ENCODE peak calls at places on chromosomes 3 and 15, in six cellular contexts. E is esophagus squamous epithelium; M is CD8-positive, alpha-beta T cell; L is heart left ventricle; R is fibroblast of pulmonary artery; T is fibroblast of mammary gland. B is an unnamed sample.

GRCh38 chr3:78519281-78519680 is 1248.5 kb downstream of the ROBO1 start:
- DNase-seq in M (no peak), T (no peak), E (no peak), R (peak), L (no peak), B (no peak)

GRCh38 chr3:76873509-76874242 is 166.2 kb upstream of the ROBO2 start:
- DNase-seq in E (no peak), T (no peak), R (no peak), L (no peak), M (no peak), B (no peak)

GRCh38 chr3:4166540-4166939 is 136.6 kb upstream of the SETMAR start:
- DNase-seq in R (no peak), M (no peak), L (no peak), T (no peak), E (no peak), B (no peak)

GRCh38 chr15:63833246-63833696 is 477 bp downstream of the HERC1 start:
- DNase-seq in E (no peak), R (peak), T (peak), L (peak), M (peak), B (peak)

GRCh38 chr3:141575879-141576743 is 89.3 kb downstream of the RASA2 start:
- DNase-seq in M (no peak), L (no peak), R (peak), T (peak), E (no peak), B (peak)

GRCh38 chr3:140766465-140766864 is 88.6 kb downstream of the TRIM42 start:
- DNase-seq in M (no peak), R (no peak), T (no peak), L (no peak), E (no peak), B (no peak)

GRCh38 chr3:184117649-184118048 is 17.5 kb upstream of the EIF2B5 start:
- DNase-seq in R (no peak), L (no peak), T (peak), M (no peak), E (no peak), B (no peak)

GRCh38 chr15:29872716-29873115 is 50.4 kb upstream of the TJP1 start:
- DNase-seq in L (no peak), M (no peak), R (no peak), E (no peak), T (no peak), B (no peak)

GRCh38 chr3:61617041-61617440 is 55.7 kb downstream of the PTPRG start:
- DNase-seq in R (peak), M (no peak), E (no peak), L (no peak), T (peak), B (no peak)

GRCh38 chr3:2392981-2393380 is 294.3 kb downstream of the CNTN4 start:
- DNase-seq in R (no peak), L (no peak), M (no peak), E (no peak), T (no peak), B (no peak)

GRCh38 chr15:57922780-57923179 is 142.7 kb downstream of the ALDH1A2 start:
- DNase-seq in L (peak), M (no peak), T (peak), E (no peak), R (peak), B (no peak)

GRCh38 chr3:122676759-122677158 is 3.9 kb upstream of the PARP14 start:
- DNase-seq in L (no peak), R (peak), E (no peak), M (no peak), T (peak), B (peak)

GRCh38 chr3:69255928-69256327 is 130.0 kb downstream of the FRMD4B start:
- DNase-seq in L (no peak), E (no peak), M (no peak), R (no peak), T (no peak), B (no peak)

GRCh38 chr3:54857343-54857742 is 70.5 kb downstream of the LRTM1 start:
- DNase-seq in M (no peak), E (no peak), T (no peak), R (no peak), L (no peak), B (peak)

GRCh38 chr15:93708721-93709120 is 522.6 kb upstream of the MCTP2 start:
- DNase-seq in L (no peak), R (no peak), E (no peak), T (no peak), M (no peak), B (no peak)

GRCh38 chr15:35038655-35039534 is 46.2 kb downstream of the NANOGP8 start:
- DNase-seq in E (no peak), L (no peak), R (peak), T (no peak), M (no peak), B (peak)

GRCh38 chr15:66595937-66596545 is 30.2 kb upstream of the LCTL start:
- DNase-seq in L (no peak), M (no peak), E (no peak), R (no peak), T (peak), B (peak)

GRCh38 chr3:17129550-17129949 is 244.8 kb downstream of the PLCL2 start:
- DNase-seq in R (no peak), L (no peak), T (no peak), E (no peak), M (no peak), B (no peak)

GRCh38 chr15:65212097-65212496 is 824 bp upstream of the CILP start:
- DNase-seq in T (no peak), L (no peak), E (no peak), R (no peak), M (peak), B (no peak)

GRCh38 chr3:46360904-46361303 is 7.0 kb downstream of the CCR2 start:
- DNase-seq in L (no peak), E (no peak), R (no peak), M (peak), T (no peak), B (peak)

GRCh38 chr15:80979538-80980200 is 9.9 kb downstream of the MESD start:
- DNase-seq in R (no peak), L (no peak), M (no peak), E (no peak), T (no peak), B (no peak)

GRCh38 chr3:33977227-33977626 is 178.8 kb downstream of the PDCD6IP start:
- DNase-seq in T (no peak), M (no peak), L (no peak), E (no peak), R (no peak), B (no peak)

GRCh38 chr3:126432901-126433480 is 38.3 kb downstream of the CFAP100 start:
- DNase-seq in M (no peak), L (no peak), T (no peak), R (no peak), E (no peak), B (no peak)

GRCh38 chr15:72227192-72227586 is 3.8 kb downstream of the PKM start:
- DNase-seq in R (peak), L (no peak), M (no peak), T (peak), E (no peak), B (peak)
- H3K4me3 ChIP-seq in R (peak), L (no peak), M (no peak), T (peak), E (peak), B (peak)

DNA sequence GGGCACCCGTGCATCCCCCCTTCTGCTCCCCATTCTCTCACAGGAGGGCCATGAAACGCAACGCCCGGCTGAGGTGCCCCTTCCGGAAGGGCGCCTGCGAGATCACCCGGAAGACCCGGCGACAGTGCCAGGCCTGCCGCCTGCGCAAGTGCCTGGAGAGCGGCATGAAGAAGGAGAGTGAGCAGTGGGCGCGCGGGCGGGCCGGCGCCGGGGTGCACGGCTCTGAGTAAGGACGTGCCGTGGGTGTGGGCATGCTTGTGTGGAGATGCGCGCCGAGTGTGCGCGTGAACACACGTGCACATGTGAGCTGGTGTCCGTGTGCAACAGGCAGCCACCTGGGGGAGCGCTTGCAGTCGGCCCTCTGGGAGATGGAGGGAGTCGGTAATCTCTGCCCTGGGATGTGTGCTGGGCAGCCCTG is 28.1 kb downstream of the NR1I2 start:
- DNase-seq in R (peak), M (peak), E (peak), L (peak), T (peak), B (peak)
- TF ChIP-seq CTCF in R (peak), M (no peak), E (peak), L (no peak), T (peak), B (peak)

GRCh38 chr3:14537590-14538450 is 2.3 kb downstream of the GRIP2 start:
- DNase-seq in T (no peak), R (no peak), M (no peak), E (no peak), L (peak), B (no peak)

GRCh38 chr3:14539384-14540208 is 546 bp downstream of the GRIP2 start:
- DNase-seq in E (no peak), R (no peak), L (no peak), M (no peak), T (no peak), B (no peak)

GRCh38 chr3:14536837-14537589 is 3.1 kb downstream of the GRIP2 start:
- DNase-seq in L (peak), E (no peak), T (no peak), R (no peak), M (no peak), B (no peak)

GRCh38 chr3:14540209-14540575 is at the start of gene GRIP2:
- DNase-seq in T (no peak), R (no peak), L (peak), M (no peak), E (no peak), B (no peak)

GRCh38 chr3:14538451-14539088 is 1.6 kb downstream of the GRIP2 start:
- DNase-seq in E (no peak), M (no peak), L (no peak), R (no peak), T (no peak), B (no peak)
- H3K4me3 ChIP-seq in E (no peak), M (no peak), L (peak), R (no peak), T (no peak), B (no peak)

GRCh38 chr3:64449026-64449425 is 223.8 kb upstream of the PRICKLE2 start:
- DNase-seq in E (no peak), R (no peak), T (no peak), M (no peak), L (no peak), B (no peak)

GRCh38 chr3:64441861-64442260 is 216.6 kb upstream of the PRICKLE2 start:
- DNase-seq in L (no peak), T (no peak), E (no peak), R (no peak), M (no peak), B (no peak)

GRCh38 chr3:64444619-64445317 is 219.5 kb upstream of the PRICKLE2 start:
- DNase-seq in L (no peak), M (no peak), E (no peak), T (no peak), R (no peak), B (no peak)

GRCh38 chr3:64443553-64444331 is 218.5 kb upstream of the PRICKLE2 start:
- DNase-seq in L (no peak), T (peak), E (no peak), R (peak), M (no peak), B (peak)

GRCh38 chr3:64445318-64446300 is 220.3 kb upstream of the PRICKLE2 start:
- DNase-seq in T (no peak), L (no peak), E (no peak), M (no peak), R (peak), B (no peak)
- TF ChIP-seq CTCF in T (no peak), L (no peak), E (no peak), M (no peak), R (no peak), B (no peak)

DNA sequence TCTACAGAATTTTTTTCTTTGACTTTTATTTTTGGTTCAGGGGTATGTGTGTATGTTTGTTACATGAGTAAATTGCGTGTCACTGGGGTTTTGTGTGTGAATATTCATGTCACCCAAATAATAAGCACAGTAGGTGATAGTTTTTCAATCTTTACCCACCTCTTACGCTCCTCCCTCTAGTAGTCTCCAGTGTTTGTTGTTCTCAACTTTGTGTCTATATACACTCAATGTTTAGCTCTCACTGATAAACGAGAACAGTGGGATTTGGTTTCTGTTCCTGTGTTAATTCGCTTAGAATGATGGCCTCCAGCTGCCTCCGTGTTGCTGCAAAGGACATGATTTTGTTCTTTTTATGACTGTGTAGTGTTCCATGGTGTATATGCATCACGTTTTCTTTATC is 54.4 kb downstream of the MEF2A start:
- DNase-seq in E (no peak), L (no peak), R (no peak), T (no peak), M (no peak), B (no peak)
- H3K4me3 ChIP-seq in E (no peak), L (no peak), R (no peak), T (no peak), M (no peak), B (no peak)

DNA sequence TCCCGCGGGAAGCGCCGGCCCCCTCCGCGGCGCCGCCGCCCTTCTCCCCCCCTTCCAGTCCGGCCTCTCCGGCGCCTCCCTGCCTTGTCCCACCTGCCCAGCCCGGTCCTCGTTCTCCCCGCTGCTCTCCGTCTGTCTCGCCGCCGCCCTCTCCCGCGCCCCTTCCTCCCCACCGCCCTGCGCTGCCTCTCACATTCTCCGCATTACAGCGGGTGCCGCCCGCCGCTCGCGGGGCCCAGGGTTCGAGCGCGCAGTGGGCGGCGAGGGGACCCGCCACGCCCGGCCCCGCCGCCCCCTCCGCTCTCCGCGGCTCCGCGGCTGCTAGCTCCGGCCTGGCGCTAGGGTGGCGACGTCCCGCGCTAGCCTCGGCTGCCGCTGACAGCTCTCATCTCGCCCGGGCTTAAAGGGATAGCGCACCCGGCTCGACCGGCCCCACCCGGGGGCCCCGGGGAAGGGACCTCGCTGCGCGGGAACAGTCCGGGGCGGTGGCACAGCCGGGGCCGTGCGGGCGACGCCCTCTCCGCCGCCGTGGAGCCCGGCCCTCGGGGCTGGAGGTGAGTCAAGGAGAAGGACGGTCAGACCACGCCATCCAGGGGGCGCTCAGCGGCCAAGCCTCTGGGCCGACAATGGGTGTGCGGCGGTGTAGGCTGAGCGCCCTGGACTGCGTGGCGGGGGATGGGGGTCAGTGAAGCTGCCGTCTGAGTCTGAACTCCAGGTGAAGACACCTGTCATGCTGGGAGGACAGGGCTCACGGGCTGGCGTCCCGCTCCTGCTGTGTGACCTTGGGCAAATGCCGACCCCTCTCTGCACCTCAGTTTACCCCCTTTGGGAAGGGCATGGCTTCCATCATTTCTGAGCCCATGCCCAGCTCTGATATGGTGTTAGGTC is 187.4 kb upstream of the LINGO1 start:
- DNase-seq in L (no peak), R (no peak), E (no peak), M (no peak), T (peak), B (no peak)
- TF ChIP-seq CTCF in L (no peak), R (no peak), E (no peak), M (no peak), T (no peak), B (peak)

GRCh38 chr3:147411235-147411607 is 2.1 kb downstream of the ZIC1 start:
- DNase-seq in L (no peak), E (no peak), T (peak), R (peak), M (no peak), B (no peak)

GRCh38 chr3:147413712-147414325 is 4.7 kb downstream of the ZIC1 start:
- DNase-seq in R (no peak), L (no peak), M (no peak), E (no peak), T (no peak), B (no peak)

GRCh38 chr3:147412917-147413711 is 3.9 kb downstream of the ZIC1 start:
- DNase-seq in L (no peak), M (no peak), R (no peak), E (no peak), T (no peak), B (no peak)

GRCh38 chr3:147411777-147412176 is 2.6 kb downstream of the ZIC1 start:
- DNase-seq in R (no peak), L (no peak), M (no peak), E (no peak), T (no peak), B (no peak)

DNA sequence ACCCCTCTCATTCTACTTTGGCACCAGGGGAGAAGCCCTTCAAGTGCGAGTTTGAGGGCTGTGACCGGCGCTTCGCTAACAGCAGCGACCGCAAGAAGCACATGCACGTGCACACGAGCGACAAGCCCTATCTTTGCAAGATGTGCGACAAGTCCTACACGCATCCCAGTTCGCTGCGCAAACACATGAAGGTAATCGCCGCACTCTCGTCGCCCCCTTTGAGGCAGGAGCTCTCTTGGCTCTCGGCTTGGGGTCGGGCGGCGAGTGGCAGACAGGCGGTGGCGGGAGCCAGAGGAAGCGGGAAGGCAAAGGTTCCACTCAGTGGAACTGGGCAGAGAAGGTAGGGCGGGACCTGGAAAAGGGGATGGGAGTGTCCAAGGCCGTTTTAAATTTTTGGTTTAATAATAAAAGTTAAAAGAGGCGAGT is 3.3 kb downstream of the ZIC1 start:
- DNase-seq in R (no peak), T (no peak), M (no peak), E (no peak), L (no peak), B (no peak)
- H3K4me3 ChIP-seq in R (no peak), T (no peak), M (no peak), E (no peak), L (no peak), B (no peak)

GRCh38 chr3:30518872-30519271 is 87.5 kb upstream of the TGFBR2 start:
- DNase-seq in L (no peak), E (no peak), R (peak), T (peak), M (no peak), B (peak)

GRCh38 chr3:30521156-30521555 is 85.2 kb upstream of the TGFBR2 start:
- DNase-seq in M (no peak), T (no peak), L (no peak), E (no peak), R (no peak), B (no peak)

GRCh38 chr3:30516238-30516637 is 90.2 kb upstream of the TGFBR2 start:
- DNase-seq in M (no peak), R (peak), L (no peak), E (no peak), T (peak), B (peak)

GRCh38 chr3:30520695-30521094 is 85.7 kb upstream of the TGFBR2 start:
- DNase-seq in R (peak), M (no peak), E (no peak), L (no peak), T (peak), B (peak)

GRCh38 chr3:30518201-30518864 is 88.1 kb upstream of the TGFBR2 start:
- DNase-seq in T (peak), R (peak), M (no peak), E (no peak), L (peak), B (peak)
- TF ChIP-seq CTCF in T (peak), R (peak), M (no peak), E (no peak), L (no peak), B (no peak)